ENCODE peak calls at places on chromosome 3, in eight cellular contexts. One of them, this sample, is unnamed.

GRCh38 chr3:180295811-180296210 is 259.1 kb upstream of the PEX5L start:
- DNase-seq in HCEC 1CT: peak; percentile 17
- DNase-seq in NCI-H2081: no peak
- DNase-seq in psoas muscle: no peak
- DNase-seq in activated T-helper 1 cell treated with Interleukin-2 at 50 U/mL for 16 hours: no peak
- DNase-seq in stimulated activated CD4-positive, alpha-beta T cell treated with anti-CD3 and anti-CD28 coated beads, TNF-alpha, amount 100 ng/mL, for 24 hours: no peak
- DNase-seq in DMS53: peak; percentile 85
- DNase-seq in GM10248: no peak
- DNase-seq in this sample: no peak

GRCh38 chr3:56691165-56692000 is 8.3 kb upstream of the TASOR start:
- DNase-seq in HCEC 1CT: peak; percentile 17
- DNase-seq in NCI-H2081: no peak
- DNase-seq in psoas muscle: no peak
- DNase-seq in activated T-helper 1 cell treated with Interleukin-2 at 50 U/mL for 16 hours: no peak
- DNase-seq in stimulated activated CD4-positive, alpha-beta T cell treated with anti-CD3 and anti-CD28 coated beads, TNF-alpha, amount 100 ng/mL, for 24 hours: no peak
- DNase-seq in DMS53: peak; percentile 0
- DNase-seq in GM10248: no peak
- DNase-seq in this sample: no peak

GRCh38 chr3:115127208-115127607 is 19.9 kb downstream of the ZBTB20 start:
- DNase-seq in HCEC 1CT: no peak
- DNase-seq in NCI-H2081: no peak
- DNase-seq in psoas muscle: no peak
- DNase-seq in activated T-helper 1 cell treated with Interleukin-2 at 50 U/mL for 16 hours: no peak
- DNase-seq in stimulated activated CD4-positive, alpha-beta T cell treated with anti-CD3 and anti-CD28 coated beads, TNF-alpha, amount 100 ng/mL, for 24 hours: no peak
- DNase-seq in DMS53: no peak
- DNase-seq in GM10248: no peak
- DNase-seq in this sample: no peak

GRCh38 chr3:127427666-127428065 is 139.8 kb upstream of the PRR20G start:
- DNase-seq in HCEC 1CT: no peak
- DNase-seq in NCI-H2081: no peak
- DNase-seq in psoas muscle: no peak
- DNase-seq in activated T-helper 1 cell treated with Interleukin-2 at 50 U/mL for 16 hours: no peak
- DNase-seq in stimulated activated CD4-positive, alpha-beta T cell treated with anti-CD3 and anti-CD28 coated beads, TNF-alpha, amount 100 ng/mL, for 24 hours: no peak
- DNase-seq in DMS53: no peak
- DNase-seq in GM10248: no peak
- DNase-seq in this sample: no peak

GRCh38 chr3:14988988-14989394 is 41.6 kb downstream of the NR2C2 start:
- DNase-seq in HCEC 1CT: no peak
- DNase-seq in NCI-H2081: no peak
- DNase-seq in psoas muscle: no peak
- DNase-seq in activated T-helper 1 cell treated with Interleukin-2 at 50 U/mL for 16 hours: no peak
- DNase-seq in stimulated activated CD4-positive, alpha-beta T cell treated with anti-CD3 and anti-CD28 coated beads, TNF-alpha, amount 100 ng/mL, for 24 hours: no peak
- DNase-seq in DMS53: peak; percentile 16
- DNase-seq in GM10248: peak; percentile 84
- DNase-seq in this sample: no peak

GRCh38 chr3:126160243-126161210 is 19.9 kb downstream of the ALDH1L1 start:
- DNase-seq in HCEC 1CT: no peak
- DNase-seq in NCI-H2081: no peak
- DNase-seq in psoas muscle: no peak
- DNase-seq in activated T-helper 1 cell treated with Interleukin-2 at 50 U/mL for 16 hours: no peak
- DNase-seq in stimulated activated CD4-positive, alpha-beta T cell treated with anti-CD3 and anti-CD28 coated beads, TNF-alpha, amount 100 ng/mL, for 24 hours: no peak
- DNase-seq in DMS53: no peak
- DNase-seq in GM10248: no peak
- DNase-seq in this sample: no peak

GRCh38 chr3:127791221-127791913 is 30.9 kb downstream of the MGLL start:
- DNase-seq in HCEC 1CT: peak; percentile 82
- DNase-seq in NCI-H2081: peak; percentile 41
- DNase-seq in psoas muscle: peak; percentile 34
- DNase-seq in activated T-helper 1 cell treated with Interleukin-2 at 50 U/mL for 16 hours: no peak
- DNase-seq in stimulated activated CD4-positive, alpha-beta T cell treated with anti-CD3 and anti-CD28 coated beads, TNF-alpha, amount 100 ng/mL, for 24 hours: no peak
- DNase-seq in DMS53: peak; percentile 33
- DNase-seq in GM10248: peak; percentile 81
- DNase-seq in this sample: peak; percentile 39

GRCh38 chr3:47512416-47513124 is 942 bp downstream of the ELP6 start:
- DNase-seq in HCEC 1CT: no peak
- DNase-seq in NCI-H2081: no peak
- DNase-seq in psoas muscle: peak; percentile 58
- DNase-seq in activated T-helper 1 cell treated with Interleukin-2 at 50 U/mL for 16 hours: peak; percentile 7
- DNase-seq in stimulated activated CD4-positive, alpha-beta T cell treated with anti-CD3 and anti-CD28 coated beads, TNF-alpha, amount 100 ng/mL, for 24 hours: no peak
- DNase-seq in DMS53: peak; percentile 17
- DNase-seq in GM10248: no peak
- DNase-seq in this sample: peak; percentile 25

GRCh38 chr3:163622384-163622783 is 1455.9 kb downstream of the SI start:
- DNase-seq in HCEC 1CT: no peak
- DNase-seq in NCI-H2081: peak; percentile 35
- DNase-seq in psoas muscle: no peak
- DNase-seq in activated T-helper 1 cell treated with Interleukin-2 at 50 U/mL for 16 hours: no peak
- DNase-seq in stimulated activated CD4-positive, alpha-beta T cell treated with anti-CD3 and anti-CD28 coated beads, TNF-alpha, amount 100 ng/mL, for 24 hours: no peak
- DNase-seq in DMS53: peak; percentile 4
- DNase-seq in GM10248: no peak
- DNase-seq in this sample: no peak

GRCh38 chr3:71010731-71011455 is 572.6 kb downstream of the FOXP1 start:
- DNase-seq in HCEC 1CT: no peak
- DNase-seq in NCI-H2081: no peak
- DNase-seq in psoas muscle: no peak
- DNase-seq in activated T-helper 1 cell treated with Interleukin-2 at 50 U/mL for 16 hours: no peak
- DNase-seq in stimulated activated CD4-positive, alpha-beta T cell treated with anti-CD3 and anti-CD28 coated beads, TNF-alpha, amount 100 ng/mL, for 24 hours: peak; percentile 71
- DNase-seq in DMS53: no peak
- DNase-seq in GM10248: peak; percentile 28
- DNase-seq in this sample: no peak

GRCh38 chr3:9955611-9956352 is 3.6 kb upstream of the PRRT3 start:
- DNase-seq in HCEC 1CT: no peak
- DNase-seq in NCI-H2081: no peak
- DNase-seq in psoas muscle: no peak
- DNase-seq in activated T-helper 1 cell treated with Interleukin-2 at 50 U/mL for 16 hours: no peak
- DNase-seq in stimulated activated CD4-positive, alpha-beta T cell treated with anti-CD3 and anti-CD28 coated beads, TNF-alpha, amount 100 ng/mL, for 24 hours: no peak
- DNase-seq in DMS53: peak; percentile 3
- DNase-seq in GM10248: no peak
- DNase-seq in this sample: peak; percentile 70

GRCh38 chr3:172061724-172062184 is 22.4 kb downstream of the FNDC3B start:
- DNase-seq in HCEC 1CT: peak; percentile 41
- DNase-seq in NCI-H2081: peak; percentile 47
- DNase-seq in psoas muscle: no peak
- DNase-seq in activated T-helper 1 cell treated with Interleukin-2 at 50 U/mL for 16 hours: no peak
- DNase-seq in stimulated activated CD4-positive, alpha-beta T cell treated with anti-CD3 and anti-CD28 coated beads, TNF-alpha, amount 100 ng/mL, for 24 hours: no peak
- DNase-seq in DMS53: no peak
- DNase-seq in GM10248: peak; percentile 57
- DNase-seq in this sample: peak; percentile 54

GRCh38 chr3:64863811-64864210 is 176.0 kb upstream of the ADAMTS9 start:
- DNase-seq in HCEC 1CT: no peak
- DNase-seq in NCI-H2081: peak; percentile 44
- DNase-seq in psoas muscle: no peak
- DNase-seq in activated T-helper 1 cell treated with Interleukin-2 at 50 U/mL for 16 hours: no peak
- DNase-seq in stimulated activated CD4-positive, alpha-beta T cell treated with anti-CD3 and anti-CD28 coated beads, TNF-alpha, amount 100 ng/mL, for 24 hours: no peak
- DNase-seq in DMS53: no peak
- DNase-seq in GM10248: no peak
- DNase-seq in this sample: no peak

GRCh38 chr3:195114026-195114425 is 156.9 kb downstream of the XXYLT1 start:
- DNase-seq in HCEC 1CT: no peak
- DNase-seq in NCI-H2081: no peak
- DNase-seq in psoas muscle: no peak
- DNase-seq in activated T-helper 1 cell treated with Interleukin-2 at 50 U/mL for 16 hours: no peak
- DNase-seq in stimulated activated CD4-positive, alpha-beta T cell treated with anti-CD3 and anti-CD28 coated beads, TNF-alpha, amount 100 ng/mL, for 24 hours: no peak
- DNase-seq in DMS53: no peak
- DNase-seq in GM10248: no peak
- DNase-seq in this sample: no peak

GRCh38 chr3:173708191-173708590 is 310.6 kb downstream of the NLGN1 start:
- DNase-seq in HCEC 1CT: no peak
- DNase-seq in NCI-H2081: no peak
- DNase-seq in psoas muscle: no peak
- DNase-seq in activated T-helper 1 cell treated with Interleukin-2 at 50 U/mL for 16 hours: no peak
- DNase-seq in stimulated activated CD4-positive, alpha-beta T cell treated with anti-CD3 and anti-CD28 coated beads, TNF-alpha, amount 100 ng/mL, for 24 hours: no peak
- DNase-seq in DMS53: no peak
- DNase-seq in GM10248: no peak
- DNase-seq in this sample: no peak

GRCh38 chr3:54122046-54122801 is at the start of gene CACNA2D3:
- DNase-seq in HCEC 1CT: no peak
- DNase-seq in NCI-H2081: peak; percentile 62
- DNase-seq in psoas muscle: peak; percentile 82
- DNase-seq in activated T-helper 1 cell treated with Interleukin-2 at 50 U/mL for 16 hours: no peak
- DNase-seq in stimulated activated CD4-positive, alpha-beta T cell treated with anti-CD3 and anti-CD28 coated beads, TNF-alpha, amount 100 ng/mL, for 24 hours: no peak
- DNase-seq in DMS53: peak; percentile 72
- DNase-seq in GM10248: no peak
- DNase-seq in this sample: no peak

GRCh38 chr3:66144792-66145733 is 75.7 kb upstream of the SLC25A26 start:
- DNase-seq in HCEC 1CT: peak; percentile 46
- DNase-seq in NCI-H2081: no peak
- DNase-seq in psoas muscle: no peak
- DNase-seq in activated T-helper 1 cell treated with Interleukin-2 at 50 U/mL for 16 hours: no peak
- DNase-seq in stimulated activated CD4-positive, alpha-beta T cell treated with anti-CD3 and anti-CD28 coated beads, TNF-alpha, amount 100 ng/mL, for 24 hours: no peak
- DNase-seq in DMS53: no peak
- DNase-seq in GM10248: no peak
- DNase-seq in this sample: peak; percentile 48

GRCh38 chr3:184325715-184326114 is 11.3 kb downstream of the EIF4G1 start:
- DNase-seq in HCEC 1CT: no peak
- DNase-seq in NCI-H2081: no peak
- DNase-seq in psoas muscle: no peak
- DNase-seq in activated T-helper 1 cell treated with Interleukin-2 at 50 U/mL for 16 hours: no peak
- DNase-seq in stimulated activated CD4-positive, alpha-beta T cell treated with anti-CD3 and anti-CD28 coated beads, TNF-alpha, amount 100 ng/mL, for 24 hours: peak; percentile 21
- DNase-seq in DMS53: no peak
- DNase-seq in GM10248: no peak
- DNase-seq in this sample: no peak

GRCh38 chr3:149179225-149179624 is 42.4 kb downstream of the CP start:
- DNase-seq in HCEC 1CT: peak; percentile 95
- DNase-seq in NCI-H2081: no peak
- DNase-seq in psoas muscle: no peak
- DNase-seq in activated T-helper 1 cell treated with Interleukin-2 at 50 U/mL for 16 hours: no peak
- DNase-seq in stimulated activated CD4-positive, alpha-beta T cell treated with anti-CD3 and anti-CD28 coated beads, TNF-alpha, amount 100 ng/mL, for 24 hours: no peak
- DNase-seq in DMS53: no peak
- DNase-seq in GM10248: no peak
- DNase-seq in this sample: peak; percentile 68

GRCh38 chr3:177420643-177421042 is 223.4 kb upstream of the TBL1XR1 start:
- DNase-seq in HCEC 1CT: peak; percentile 43
- DNase-seq in NCI-H2081: no peak
- DNase-seq in psoas muscle: no peak
- DNase-seq in activated T-helper 1 cell treated with Interleukin-2 at 50 U/mL for 16 hours: no peak
- DNase-seq in stimulated activated CD4-positive, alpha-beta T cell treated with anti-CD3 and anti-CD28 coated beads, TNF-alpha, amount 100 ng/mL, for 24 hours: no peak
- DNase-seq in DMS53: no peak
- DNase-seq in GM10248: no peak
- DNase-seq in this sample: peak; percentile 61

GRCh38 chr3:19947549-19948071 is 713 bp downstream of the RAB5A start:
- DNase-seq in HCEC 1CT: peak; percentile 54
- DNase-seq in NCI-H2081: peak; percentile 59
- DNase-seq in psoas muscle: peak; percentile 73
- DNase-seq in activated T-helper 1 cell treated with Interleukin-2 at 50 U/mL for 16 hours: peak; percentile 14
- DNase-seq in stimulated activated CD4-positive, alpha-beta T cell treated with anti-CD3 and anti-CD28 coated beads, TNF-alpha, amount 100 ng/mL, for 24 hours: peak; percentile 15
- DNase-seq in DMS53: peak; percentile 55
- DNase-seq in GM10248: peak; percentile 34
- DNase-seq in this sample: peak; percentile 42

GRCh38 chr3:15050405-15051092 is 14.6 kb downstream of the MRPS25 start:
- DNase-seq in HCEC 1CT: no peak
- DNase-seq in NCI-H2081: no peak
- DNase-seq in psoas muscle: no peak
- DNase-seq in activated T-helper 1 cell treated with Interleukin-2 at 50 U/mL for 16 hours: no peak
- DNase-seq in stimulated activated CD4-positive, alpha-beta T cell treated with anti-CD3 and anti-CD28 coated beads, TNF-alpha, amount 100 ng/mL, for 24 hours: no peak
- DNase-seq in DMS53: no peak
- DNase-seq in GM10248: peak; percentile 79
- DNase-seq in this sample: no peak

GRCh38 chr3:192911293-192911692 is 6.4 kb downstream of the MB21D2 start:
- DNase-seq in HCEC 1CT: no peak
- DNase-seq in NCI-H2081: no peak
- DNase-seq in psoas muscle: no peak
- DNase-seq in activated T-helper 1 cell treated with Interleukin-2 at 50 U/mL for 16 hours: no peak
- DNase-seq in stimulated activated CD4-positive, alpha-beta T cell treated with anti-CD3 and anti-CD28 coated beads, TNF-alpha, amount 100 ng/mL, for 24 hours: no peak
- DNase-seq in DMS53: no peak
- DNase-seq in GM10248: no peak
- DNase-seq in this sample: no peak

GRCh38 chr3:164572436-164572835 is 505.9 kb downstream of the SI start:
- DNase-seq in HCEC 1CT: no peak
- DNase-seq in NCI-H2081: no peak
- DNase-seq in psoas muscle: no peak
- DNase-seq in activated T-helper 1 cell treated with Interleukin-2 at 50 U/mL for 16 hours: no peak
- DNase-seq in stimulated activated CD4-positive, alpha-beta T cell treated with anti-CD3 and anti-CD28 coated beads, TNF-alpha, amount 100 ng/mL, for 24 hours: no peak
- DNase-seq in DMS53: no peak
- DNase-seq in GM10248: no peak
- DNase-seq in this sample: no peak

GRCh38 chr3:194381460-194381875 is 11.9 kb upstream of the LRRC15 start:
- DNase-seq in HCEC 1CT: no peak
- DNase-seq in NCI-H2081: no peak
- DNase-seq in psoas muscle: no peak
- DNase-seq in activated T-helper 1 cell treated with Interleukin-2 at 50 U/mL for 16 hours: no peak
- DNase-seq in stimulated activated CD4-positive, alpha-beta T cell treated with anti-CD3 and anti-CD28 coated beads, TNF-alpha, amount 100 ng/mL, for 24 hours: no peak
- DNase-seq in DMS53: peak; percentile 78
- DNase-seq in GM10248: no peak
- DNase-seq in this sample: no peak

GRCh38 chr3:47961815-47962606 is 54.2 kb downstream of the MAP4 start:
- DNase-seq in HCEC 1CT: no peak
- DNase-seq in NCI-H2081: no peak
- DNase-seq in psoas muscle: no peak
- DNase-seq in activated T-helper 1 cell treated with Interleukin-2 at 50 U/mL for 16 hours: peak; percentile 1
- DNase-seq in stimulated activated CD4-positive, alpha-beta T cell treated with anti-CD3 and anti-CD28 coated beads, TNF-alpha, amount 100 ng/mL, for 24 hours: no peak
- DNase-seq in DMS53: no peak
- DNase-seq in GM10248: no peak
- DNase-seq in this sample: peak; percentile 14

GRCh38 chr3:31066999-31067398 is 172.5 kb upstream of the GADL1 start:
- DNase-seq in HCEC 1CT: peak; percentile 83
- DNase-seq in NCI-H2081: no peak
- DNase-seq in psoas muscle: no peak
- DNase-seq in activated T-helper 1 cell treated with Interleukin-2 at 50 U/mL for 16 hours: no peak
- DNase-seq in stimulated activated CD4-positive, alpha-beta T cell treated with anti-CD3 and anti-CD28 coated beads, TNF-alpha, amount 100 ng/mL, for 24 hours: no peak
- DNase-seq in DMS53: no peak
- DNase-seq in GM10248: no peak
- DNase-seq in this sample: peak; percentile 99

GRCh38 chr3:132211896-132212295 is 105.3 kb upstream of the ACP3 start:
- DNase-seq in HCEC 1CT: no peak
- DNase-seq in NCI-H2081: no peak
- DNase-seq in psoas muscle: no peak
- DNase-seq in activated T-helper 1 cell treated with Interleukin-2 at 50 U/mL for 16 hours: no peak
- DNase-seq in stimulated activated CD4-positive, alpha-beta T cell treated with anti-CD3 and anti-CD28 coated beads, TNF-alpha, amount 100 ng/mL, for 24 hours: no peak
- DNase-seq in DMS53: no peak
- DNase-seq in GM10248: no peak
- DNase-seq in this sample: no peak

GRCh38 chr3:157135671-157136396 is 24.1 kb downstream of the CCNL1 start:
- DNase-seq in HCEC 1CT: peak; percentile 77
- DNase-seq in NCI-H2081: no peak
- DNase-seq in psoas muscle: no peak
- DNase-seq in activated T-helper 1 cell treated with Interleukin-2 at 50 U/mL for 16 hours: no peak
- DNase-seq in stimulated activated CD4-positive, alpha-beta T cell treated with anti-CD3 and anti-CD28 coated beads, TNF-alpha, amount 100 ng/mL, for 24 hours: no peak
- DNase-seq in DMS53: peak; percentile 28
- DNase-seq in GM10248: no peak
- DNase-seq in this sample: peak; percentile 93

GRCh38 chr3:29239377-29239776 is 41.5 kb upstream of the RBMS3 start:
- DNase-seq in HCEC 1CT: no peak
- DNase-seq in NCI-H2081: no peak
- DNase-seq in psoas muscle: no peak
- DNase-seq in activated T-helper 1 cell treated with Interleukin-2 at 50 U/mL for 16 hours: no peak
- DNase-seq in stimulated activated CD4-positive, alpha-beta T cell treated with anti-CD3 and anti-CD28 coated beads, TNF-alpha, amount 100 ng/mL, for 24 hours: no peak
- DNase-seq in DMS53: no peak
- DNase-seq in GM10248: no peak
- DNase-seq in this sample: peak; percentile 15

GRCh38 chr3:46208167-46208704 is at the start of gene CCR1:
- DNase-seq in HCEC 1CT: peak; percentile 77
- DNase-seq in NCI-H2081: no peak
- DNase-seq in psoas muscle: peak; percentile 62
- DNase-seq in activated T-helper 1 cell treated with Interleukin-2 at 50 U/mL for 16 hours: no peak
- DNase-seq in stimulated activated CD4-positive, alpha-beta T cell treated with anti-CD3 and anti-CD28 coated beads, TNF-alpha, amount 100 ng/mL, for 24 hours: no peak
- DNase-seq in DMS53: peak; percentile 15
- DNase-seq in GM10248: peak; percentile 67
- DNase-seq in this sample: peak; percentile 20

GRCh38 chr3:186241910-186242821 is 119.9 kb downstream of the DGKG start:
- DNase-seq in HCEC 1CT: peak; percentile 87
- DNase-seq in NCI-H2081: no peak
- DNase-seq in psoas muscle: peak; percentile 90
- DNase-seq in activated T-helper 1 cell treated with Interleukin-2 at 50 U/mL for 16 hours: no peak
- DNase-seq in stimulated activated CD4-positive, alpha-beta T cell treated with anti-CD3 and anti-CD28 coated beads, TNF-alpha, amount 100 ng/mL, for 24 hours: no peak
- DNase-seq in DMS53: peak; percentile 94
- DNase-seq in GM10248: peak; percentile 77
- DNase-seq in this sample: peak; percentile 72

GRCh38 chr3:38590521-38590920 is 59.0 kb downstream of the SCN5A start:
- DNase-seq in HCEC 1CT: no peak
- DNase-seq in NCI-H2081: no peak
- DNase-seq in psoas muscle: peak; percentile 19
- DNase-seq in activated T-helper 1 cell treated with Interleukin-2 at 50 U/mL for 16 hours: no peak
- DNase-seq in stimulated activated CD4-positive, alpha-beta T cell treated with anti-CD3 and anti-CD28 coated beads, TNF-alpha, amount 100 ng/mL, for 24 hours: no peak
- DNase-seq in DMS53: no peak
- DNase-seq in GM10248: no peak
- DNase-seq in this sample: no peak

GRCh38 chr3:63878394-63879089 is 14.9 kb downstream of the ATXN7 start:
- DNase-seq in HCEC 1CT: no peak
- DNase-seq in NCI-H2081: no peak
- DNase-seq in psoas muscle: no peak
- DNase-seq in activated T-helper 1 cell treated with Interleukin-2 at 50 U/mL for 16 hours: no peak
- DNase-seq in stimulated activated CD4-positive, alpha-beta T cell treated with anti-CD3 and anti-CD28 coated beads, TNF-alpha, amount 100 ng/mL, for 24 hours: no peak
- DNase-seq in DMS53: peak; percentile 10
- DNase-seq in GM10248: no peak
- DNase-seq in this sample: no peak